ENCODE peak calls at places on chromosomes 5 and 9, in six cellular contexts. P is IMR-90, G is K562, N is HepG2, F is GM12878, Z is A549. L is an unnamed sample.

GRCh38 chr9:101578378-101578777 is 16.4 kb downstream of the PPP3R2 start:
- DNase-seq in P (peak; percentile 9), G (no peak), N (no peak), F (no peak), Z (no peak), L (no peak)

GRCh38 chr5:9646843-9647242 is 16.7 kb upstream of the TAS2R1 start:
- DNase-seq in P (no peak), G (no peak), N (no peak), F (no peak), Z (no peak), L (no peak)

GRCh38 chr5:109630109-109630508 is 59.6 kb upstream of the MAN2A1 start:
- DNase-seq in P (no peak), G (no peak), N (no peak), F (no peak), Z (no peak), L (no peak)

GRCh38 chr9:36598281-36598680 is 25.6 kb downstream of the MELK start:
- DNase-seq in P (peak; percentile 57), G (no peak), N (no peak), F (no peak), Z (no peak), L (no peak)

GRCh38 chr9:89498845-89499480 is 1.1 kb upstream of the SEMA4D start:
- DNase-seq in P (no peak), G (no peak), N (no peak), F (no peak), Z (no peak), L (no peak)

GRCh38 chr5:167478156-167478555 is 813.3 kb upstream of the WWC1 start:
- DNase-seq in P (no peak), G (no peak), N (no peak), F (no peak), Z (no peak), L (no peak)

GRCh38 chr9:34555002-34555348 is 32.2 kb upstream of the ENHO start:
- DNase-seq in P (no peak), G (no peak), N (no peak), F (no peak), Z (no peak), L (no peak)

GRCh38 chr5:137778772-137779564 is 24.8 kb upstream of the HNRNPA0 start:
- DNase-seq in P (peak; percentile 39), G (peak; percentile 29), N (peak; percentile 27), F (no peak), Z (peak; percentile 64), L (peak; percentile 34)

GRCh38 chr9:104795082-104795481 is 31.2 kb downstream of the NIPSNAP3B start:
- DNase-seq in P (no peak), G (no peak), N (no peak), F (no peak), Z (no peak), L (no peak)

GRCh38 chr9:20243866-20244647 is 378.2 kb downstream of the MLLT3 start:
- DNase-seq in P (no peak), G (no peak), N (no peak), F (no peak), Z (no peak), L (no peak)

GRCh38 chr9:36140086-36141084 is 3.9 kb downstream of the GLIPR2 start:
- DNase-seq in P (no peak), G (no peak), N (no peak), F (no peak), Z (no peak), L (no peak)

GRCh38 chr9:90288275-90288639 is 354.4 kb downstream of the DIRAS2 start:
- DNase-seq in P (no peak), G (no peak), N (no peak), F (no peak), Z (no peak), L (no peak)

GRCh38 chr5:129899454-129899853 is 4.8 kb upstream of the CHSY3 start:
- DNase-seq in P (peak; percentile 6), G (no peak), N (no peak), F (no peak), Z (peak; percentile 19), L (no peak)

GRCh38 chr5:89728750-89729149 is 680.8 kb downstream of the CETN3 start:
- DNase-seq in P (peak; percentile 0), G (no peak), N (no peak), F (no peak), Z (no peak), L (no peak)

GRCh38 chr5:38766151-38766550 is 79.7 kb upstream of the OSMR start:
- DNase-seq in P (no peak), G (no peak), N (no peak), F (no peak), Z (no peak), L (no peak)

GRCh38 chr5:92372766-92373165 is 989.6 kb upstream of the ARRDC3 start:
- DNase-seq in P (peak; percentile 21), G (no peak), N (no peak), F (no peak), Z (no peak), L (no peak)

GRCh38 chr9:108434036-108434435 is 421.8 kb downstream of the ACTL7B start:
- DNase-seq in P (no peak), G (no peak), N (no peak), F (no peak), Z (no peak), L (no peak)

GRCh38 chr5:60842859-60843692 is 993 bp downstream of the ELOVL7 start:
- DNase-seq in P (no peak), G (no peak), N (no peak), F (no peak), Z (peak; percentile 10), L (peak; percentile 28)

GRCh38 chr5:139852696-139853095 is 57.1 kb downstream of the PSD2 start:
- DNase-seq in P (no peak), G (no peak), N (no peak), F (no peak), Z (no peak), L (no peak)

GRCh38 chr5:58056546-58056945 is 403.3 kb downstream of the PLK2 start:
- DNase-seq in P (peak; percentile 43), G (no peak), N (no peak), F (no peak), Z (no peak), L (no peak)

GRCh38 chr9:98429613-98430012 is 174.2 kb upstream of the TBC1D2 start:
- DNase-seq in P (peak; percentile 80), G (peak; percentile 31), N (no peak), F (no peak), Z (no peak), L (no peak)

GRCh38 chr5:135608361-135608760 is 29.6 kb upstream of the CXCL14 start:
- DNase-seq in P (no peak), G (no peak), N (no peak), F (no peak), Z (no peak), L (no peak)

GRCh38 chr9:113468716-113469448 is 5.4 kb downstream of the RGS3 start:
- DNase-seq in P (no peak), G (no peak), N (no peak), F (no peak), Z (no peak), L (no peak)

GRCh38 chr5:9661316-9662015 is 31.3 kb upstream of the TAS2R1 start:
- DNase-seq in P (peak; percentile 52), G (no peak), N (no peak), F (no peak), Z (no peak), L (no peak)

GRCh38 chr9:33506626-33507370 is 17.3 kb upstream of the ANKRD18B start:
- DNase-seq in P (peak; percentile 97), G (no peak), N (peak; percentile 31), F (no peak), Z (peak; percentile 90), L (no peak)

GRCh38 chr5:150350524-150351344 is 6.8 kb upstream of the TCOF1 start:
- DNase-seq in P (peak; percentile 71), G (peak; percentile 82), N (peak; percentile 91), F (peak; percentile 13), Z (peak; percentile 83), L (peak; percentile 74)

GRCh38 chr5:107861565-107861964 is 190.8 kb upstream of the EFNA5 start:
- DNase-seq in P (no peak), G (no peak), N (no peak), F (no peak), Z (no peak), L (no peak)

GRCh38 chr5:40436535-40437237 is 243.0 kb upstream of the PTGER4 start:
- DNase-seq in P (no peak), G (no peak), N (no peak), F (no peak), Z (no peak), L (no peak)

GRCh38 chr5:35415305-35415704 is 185.0 kb upstream of the PRLR start:
- DNase-seq in P (no peak), G (no peak), N (no peak), F (no peak), Z (no peak), L (no peak)

GRCh38 chr5:150209020-150209635 is 19.3 kb downstream of the SLC6A7 start:
- DNase-seq in P (peak; percentile 76), G (no peak), N (no peak), F (no peak), Z (peak; percentile 11), L (no peak)

GRCh38 chr5:170233358-170233892 is 640 bp downstream of the C5orf58 start:
- DNase-seq in P (no peak), G (no peak), N (no peak), F (no peak), Z (no peak), L (no peak)

DNA sequence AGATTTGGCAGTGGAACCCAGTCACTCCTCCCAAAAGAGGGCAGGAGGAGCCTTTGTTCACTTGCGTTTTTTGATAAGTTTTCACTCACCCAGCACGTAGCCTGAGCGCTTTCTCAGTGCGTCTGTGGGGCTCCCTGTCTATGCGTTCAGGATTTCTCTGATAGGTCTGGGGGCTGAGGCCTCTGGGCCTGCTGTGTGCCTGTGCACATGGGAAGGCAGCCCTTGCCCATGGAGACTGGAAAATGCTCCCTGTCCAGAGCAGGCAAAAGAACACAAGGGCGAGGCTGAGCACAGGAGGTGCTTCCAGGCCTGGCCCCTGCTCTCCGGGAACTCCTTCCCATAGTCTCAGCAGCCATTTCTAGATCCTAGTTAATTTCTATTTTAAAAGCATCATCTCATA is 249.9 kb downstream of the FSTL4 start:
- DNase-seq in P (no peak), G (no peak), N (no peak), F (no peak), Z (no peak), L (no peak)
- TF ChIP-seq BHLHE40 in P (no peak), G (no peak), N (no peak), F (no peak), Z (no peak), L (no peak)

GRCh38 chr9:106887066-106887465 is 24.1 kb downstream of the ZNF462 start:
- DNase-seq in P (no peak), G (no peak), N (no peak), F (no peak), Z (no peak), L (no peak)
- TF ChIP-seq BHLHE40 in P (no peak), G (no peak), N (no peak), F (no peak), Z (no peak), L (no peak)

DNA sequence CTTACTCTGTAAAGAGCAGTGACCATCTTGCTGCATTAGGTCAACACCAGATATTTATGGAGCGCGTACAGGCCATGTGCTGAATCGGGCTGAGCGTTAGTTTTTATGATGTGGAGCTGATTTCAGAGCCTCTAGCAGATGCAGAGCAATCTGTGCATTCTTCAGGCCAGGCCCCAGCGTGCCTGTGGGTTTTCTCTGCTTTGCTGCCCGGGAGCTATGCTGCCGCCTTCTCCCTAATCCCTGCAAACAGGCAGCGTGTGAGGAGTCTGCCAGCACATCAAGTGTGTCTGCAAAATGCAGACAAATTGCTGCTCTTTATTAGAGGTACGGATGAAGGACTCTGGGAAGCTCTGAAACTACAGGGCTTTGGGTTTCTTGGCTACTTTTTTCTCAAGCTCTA is 170.0 kb downstream of the NTRK2 start:
- DNase-seq in P (no peak), G (no peak), N (no peak), F (no peak), Z (no peak), L (no peak)
- TF ChIP-seq BHLHE40 in P (no peak), G (no peak), N (no peak), F (no peak), Z (no peak), L (no peak)

GRCh38 chr5:142000709-142001484 is 11.9 kb downstream of the GNPDA1 start:
- DNase-seq in P (no peak), G (no peak), N (peak; percentile 7), F (no peak), Z (peak; percentile 34), L (peak; percentile 26)
- TF ChIP-seq BHLHE40 in P (no peak), G (no peak), N (no peak), F (no peak), Z (no peak), L (no peak)